ENCODE peak calls at places on chromosomes 13 and 19, in four cellular contexts. One of them, this sample, is unnamed.

GRCh38 chr13:113489549-113490495 is 689 bp downstream of the DCUN1D2 start:
- DNase-seq in CD4-positive, alpha-beta T cell: no peak
- DNase-seq in heart left ventricle: peak
- DNase-seq in Panc1: no peak
- DNase-seq in this sample: peak

GRCh38 chr13:65453982-65454381 is 1776.2 kb downstream of the PCDH9 start:
- DNase-seq in CD4-positive, alpha-beta T cell: no peak
- DNase-seq in heart left ventricle: no peak
- DNase-seq in Panc1: no peak
- DNase-seq in this sample: no peak

GRCh38 chr13:58429917-58430316 is 798.4 kb downstream of the PCDH17 start:
- DNase-seq in CD4-positive, alpha-beta T cell: no peak
- DNase-seq in heart left ventricle: no peak
- DNase-seq in Panc1: no peak
- DNase-seq in this sample: no peak

GRCh38 chr19:4676955-4677731 is 7.0 kb upstream of the MYDGF start:
- DNase-seq in CD4-positive, alpha-beta T cell: no peak
- DNase-seq in heart left ventricle: no peak
- DNase-seq in Panc1: no peak
- DNase-seq in this sample: peak

GRCh38 chr19:1408300-1409203 is 1.2 kb downstream of the DAZAP1 start:
- DNase-seq in CD4-positive, alpha-beta T cell: peak
- DNase-seq in heart left ventricle: peak
- DNase-seq in Panc1: no peak
- DNase-seq in this sample: peak

GRCh38 chr13:101915333-101915732 is 462.9 kb downstream of the ITGBL1 start:
- DNase-seq in CD4-positive, alpha-beta T cell: no peak
- DNase-seq in heart left ventricle: no peak
- DNase-seq in Panc1: no peak
- DNase-seq in this sample: no peak

GRCh38 chr13:28329395-28330158 is 165.4 kb downstream of the FLT1 start:
- DNase-seq in CD4-positive, alpha-beta T cell: no peak
- DNase-seq in heart left ventricle: peak
- DNase-seq in Panc1: no peak
- DNase-seq in this sample: peak

GRCh38 chr13:38872693-38873092 is 117.9 kb downstream of the STOML3 start:
- DNase-seq in CD4-positive, alpha-beta T cell: peak
- DNase-seq in heart left ventricle: peak
- DNase-seq in Panc1: peak
- DNase-seq in this sample: peak

GRCh38 chr19:610071-610800 is 20.6 kb downstream of the HCN2 start:
- DNase-seq in CD4-positive, alpha-beta T cell: peak
- DNase-seq in heart left ventricle: no peak
- DNase-seq in Panc1: no peak
- DNase-seq in this sample: no peak

GRCh38 chr19:35977446-35978222 is 17.4 kb upstream of the SDHAF1 start:
- DNase-seq in CD4-positive, alpha-beta T cell: no peak
- DNase-seq in heart left ventricle: no peak
- DNase-seq in Panc1: no peak
- DNase-seq in this sample: peak

GRCh38 chr13:27043013-27043412 is 128.6 kb downstream of the USP12 start:
- DNase-seq in CD4-positive, alpha-beta T cell: no peak
- DNase-seq in heart left ventricle: no peak
- DNase-seq in Panc1: peak
- DNase-seq in this sample: no peak

GRCh38 chr13:112931028-112931934 is 37.7 kb upstream of the MCF2L start:
- DNase-seq in CD4-positive, alpha-beta T cell: no peak
- DNase-seq in heart left ventricle: no peak
- DNase-seq in Panc1: no peak
- DNase-seq in this sample: peak

GRCh38 chr19:16381756-16382401 is 57.3 kb downstream of the KLF2 start:
- DNase-seq in CD4-positive, alpha-beta T cell: no peak
- DNase-seq in heart left ventricle: peak
- DNase-seq in Panc1: no peak
- DNase-seq in this sample: no peak

GRCh38 chr13:45401306-45401705 is 16.9 kb downstream of the SLC25A30 start:
- DNase-seq in CD4-positive, alpha-beta T cell: no peak
- DNase-seq in heart left ventricle: peak
- DNase-seq in Panc1: no peak
- DNase-seq in this sample: no peak

GRCh38 chr13:45392811-45393210 is 25.4 kb downstream of the SLC25A30 start:
- DNase-seq in CD4-positive, alpha-beta T cell: no peak
- DNase-seq in heart left ventricle: no peak
- DNase-seq in Panc1: no peak
- DNase-seq in this sample: no peak

GRCh38 chr13:45398862-45399261 is 19.3 kb downstream of the SLC25A30 start:
- DNase-seq in CD4-positive, alpha-beta T cell: no peak
- DNase-seq in heart left ventricle: no peak
- DNase-seq in Panc1: no peak
- DNase-seq in this sample: no peak

GRCh38 chr13:45393941-45394570 is 24.1 kb downstream of the SLC25A30 start:
- DNase-seq in CD4-positive, alpha-beta T cell: no peak
- DNase-seq in heart left ventricle: peak
- DNase-seq in Panc1: no peak
- DNase-seq in this sample: peak

GRCh38 chr13:45396548-45397095 is 21.6 kb downstream of the SLC25A30 start:
- DNase-seq in CD4-positive, alpha-beta T cell: no peak
- DNase-seq in heart left ventricle: no peak
- DNase-seq in Panc1: no peak
- DNase-seq in this sample: no peak
- H3K27ac ChIP-seq in CD4-positive, alpha-beta T cell: peak
- H3K27ac ChIP-seq in heart left ventricle: peak
- H3K27ac ChIP-seq in Panc1: no peak
- H3K27ac ChIP-seq in this sample: no peak

GRCh38 chr13:44051405-44051804 is 171.7 kb downstream of the LACC1 start:
- DNase-seq in CD4-positive, alpha-beta T cell: no peak
- DNase-seq in heart left ventricle: no peak
- DNase-seq in Panc1: no peak
- DNase-seq in this sample: no peak

GRCh38 chr13:44054525-44054924 is 174.8 kb downstream of the LACC1 start:
- DNase-seq in CD4-positive, alpha-beta T cell: no peak
- DNase-seq in heart left ventricle: no peak
- DNase-seq in Panc1: no peak
- DNase-seq in this sample: no peak

GRCh38 chr13:44050450-44051063 is 170.9 kb downstream of the LACC1 start:
- DNase-seq in CD4-positive, alpha-beta T cell: no peak
- DNase-seq in heart left ventricle: no peak
- DNase-seq in Panc1: no peak
- DNase-seq in this sample: peak

GRCh38 chr13:44051923-44052322 is 172.2 kb downstream of the LACC1 start:
- DNase-seq in CD4-positive, alpha-beta T cell: no peak
- DNase-seq in heart left ventricle: no peak
- DNase-seq in Panc1: no peak
- DNase-seq in this sample: no peak

GRCh38 chr13:44052843-44053607 is 173.3 kb downstream of the LACC1 start:
- DNase-seq in CD4-positive, alpha-beta T cell: no peak
- DNase-seq in heart left ventricle: no peak
- DNase-seq in Panc1: no peak
- DNase-seq in this sample: no peak
- H3K27ac ChIP-seq in CD4-positive, alpha-beta T cell: no peak
- H3K27ac ChIP-seq in heart left ventricle: no peak
- H3K27ac ChIP-seq in Panc1: no peak
- H3K27ac ChIP-seq in this sample: no peak

GRCh38 chr19:13460045-13460444 is 46.2 kb downstream of the CACNA1A start:
- DNase-seq in CD4-positive, alpha-beta T cell: no peak
- DNase-seq in heart left ventricle: no peak
- DNase-seq in Panc1: no peak
- DNase-seq in this sample: no peak

GRCh38 chr19:13463296-13463695 is 43.0 kb downstream of the CACNA1A start:
- DNase-seq in CD4-positive, alpha-beta T cell: no peak
- DNase-seq in heart left ventricle: no peak
- DNase-seq in Panc1: no peak
- DNase-seq in this sample: peak

GRCh38 chr19:13459351-13459750 is 46.9 kb downstream of the CACNA1A start:
- DNase-seq in CD4-positive, alpha-beta T cell: no peak
- DNase-seq in heart left ventricle: no peak
- DNase-seq in Panc1: no peak
- DNase-seq in this sample: no peak

GRCh38 chr19:13466697-13467096 is 39.6 kb downstream of the CACNA1A start:
- DNase-seq in CD4-positive, alpha-beta T cell: no peak
- DNase-seq in heart left ventricle: no peak
- DNase-seq in Panc1: no peak
- DNase-seq in this sample: no peak

GRCh38 chr19:13461536-13461935 is 44.7 kb downstream of the CACNA1A start:
- DNase-seq in CD4-positive, alpha-beta T cell: no peak
- DNase-seq in heart left ventricle: no peak
- DNase-seq in Panc1: no peak
- DNase-seq in this sample: no peak
- H3K27ac ChIP-seq in CD4-positive, alpha-beta T cell: no peak
- H3K27ac ChIP-seq in heart left ventricle: no peak
- H3K27ac ChIP-seq in Panc1: no peak
- H3K27ac ChIP-seq in this sample: no peak

GRCh38 chr13:79803939-79804487 is 323.1 kb downstream of the NDFIP2 start:
- DNase-seq in CD4-positive, alpha-beta T cell: no peak
- DNase-seq in heart left ventricle: no peak
- DNase-seq in Panc1: no peak
- DNase-seq in this sample: no peak
- H3K27ac ChIP-seq in CD4-positive, alpha-beta T cell: no peak
- H3K27ac ChIP-seq in heart left ventricle: no peak
- H3K27ac ChIP-seq in Panc1: peak
- H3K27ac ChIP-seq in this sample: no peak

GRCh38 chr19:11570039-11570462 is 7.4 kb downstream of the ACP5 start:
- DNase-seq in CD4-positive, alpha-beta T cell: no peak
- DNase-seq in heart left ventricle: no peak
- DNase-seq in Panc1: no peak
- DNase-seq in this sample: no peak
- H3K27ac ChIP-seq in CD4-positive, alpha-beta T cell: no peak
- H3K27ac ChIP-seq in heart left ventricle: no peak
- H3K27ac ChIP-seq in Panc1: no peak
- H3K27ac ChIP-seq in this sample: no peak